ENCODE peak calls at places on chromosomes 12 and 14, in ten cellular contexts. R is HEK293T; U is activated CD4-positive, alpha-beta T cell treated with anti-CD3 and anti-CD28 coated beads, Interleukin-2, amount 50 U/mL, for 24 hours; Q is T follicular helper cell; O is pons; K is putamen; C is SHP77; W is GM04503; X is fibroblast of the aortic adventitia; T is ureter. V is an unnamed sample.

GRCh38 chr14:90409209-90409730 is 12.4 kb downstream of the CALM1 start:
- DNase-seq in R (no peak), W (peak; percentile 89), Q (no peak), O (peak; percentile 64), T (peak; percentile 70), U (no peak), K (peak; percentile 56), X (peak; percentile 93), C (no peak), V (no peak)

GRCh38 chr12:18250313-18250916 is 10.9 kb upstream of the PIK3C2G start:
- DNase-seq in X (peak; percentile 87), W (peak; percentile 22), U (no peak), R (peak; percentile 37), C (peak; percentile 4), Q (no peak), T (no peak), O (peak; percentile 82), K (peak; percentile 65), V (no peak)

GRCh38 chr14:75667099-75667498 is 6.1 kb downstream of the TTLL5 start:
- DNase-seq in U (no peak), O (peak; percentile 86), W (no peak), R (no peak), T (no peak), K (no peak), X (no peak), C (no peak), Q (no peak), V (no peak)

GRCh38 chr14:56491299-56492285 is 88.0 kb upstream of the TMEM260 start:
- DNase-seq in R (peak; percentile 56), T (no peak), W (no peak), Q (peak; percentile 2), X (peak; percentile 57), K (peak; percentile 19), U (peak; percentile 16), C (peak; percentile 90), O (peak; percentile 59), V (peak; percentile 40)

GRCh38 chr12:82952946-82953345 is 266.2 kb downstream of the TMTC2 start:
- DNase-seq in Q (no peak), C (no peak), W (no peak), K (no peak), T (no peak), O (no peak), R (no peak), U (no peak), X (no peak), V (no peak)

GRCh38 chr14:105529506-105530445 is 3.4 kb downstream of the TMEM121 start:
- DNase-seq in W (no peak), O (no peak), K (no peak), T (no peak), U (no peak), R (no peak), C (no peak), Q (no peak), X (no peak), V (peak; percentile 65)

GRCh38 chr12:92546826-92547348 is 155.9 kb upstream of the PLEKHG7 start:
- DNase-seq in O (no peak), U (no peak), X (no peak), T (no peak), K (no peak), Q (no peak), C (no peak), R (no peak), W (no peak), V (no peak)

GRCh38 chr12:753401-754237 is 1.2 kb downstream of the WNK1 start:
- DNase-seq in W (no peak), C (no peak), R (peak; percentile 24), Q (peak; percentile 18), O (no peak), K (peak; percentile 18), X (peak; percentile 32), U (peak; percentile 10), T (peak; percentile 55), V (peak; percentile 70)

GRCh38 chr12:45446013-45446412 is 230.1 kb downstream of the ANO6 start:
- DNase-seq in C (no peak), T (no peak), U (no peak), O (no peak), W (no peak), R (no peak), Q (no peak), X (no peak), K (no peak), V (no peak)

GRCh38 chr14:84202486-84202885 is 1327.5 kb upstream of the FLRT2 start:
- DNase-seq in R (no peak), T (no peak), C (no peak), U (no peak), O (no peak), Q (no peak), X (no peak), W (no peak), K (no peak), V (no peak)

GRCh38 chr12:64583395-64584172 is 26.7 kb upstream of the RASSF3 start:
- DNase-seq in T (no peak), R (no peak), O (peak; percentile 10), K (no peak), C (no peak), U (no peak), W (no peak), X (peak; percentile 44), Q (no peak), V (no peak)

V was measured in activated naive CD4-positive, alpha-beta T cell treated with anti-CD3 and anti-CD28 coated beads, Interleukin-2, amount 10 ng/mL, durations not matched to agents 7 days and 5 days.